ENCODE peak calls at places on chromosomes 3 and 15, in six cellular contexts. W is H54, H is GM10248, B is cardiac muscle cell, S is MCF 10A, C is progenitor cell of endocrine pancreas. M is an unnamed sample.

GRCh38 chr15:33985751-33986150 is 17.5 kb downstream of the CHRM5 start:
- DNase-seq in S (no peak), B (no peak), C (no peak), W (no peak), H (no peak), M (no peak)

GRCh38 chr3:141769171-141769894 is 6.1 kb downstream of the GRK7 start:
- DNase-seq in C (no peak), S (no peak), B (peak), H (no peak), W (no peak), M (no peak)

GRCh38 chr15:45454825-45455224 is 67.7 kb downstream of the SLC30A4 start:
- DNase-seq in C (no peak), H (peak), W (peak), B (no peak), S (peak), M (peak)

GRCh38 chr3:186213946-186214345 is 105.1 kb upstream of the ETV5 start:
- DNase-seq in C (no peak), H (no peak), B (no peak), W (no peak), S (no peak), M (no peak)

GRCh38 chr3:133987136-133987535 is 42.6 kb downstream of the SLCO2A1 start:
- DNase-seq in B (no peak), S (no peak), W (no peak), H (no peak), C (no peak), M (no peak)

GRCh38 chr15:80996247-80996646 is 4.5 kb upstream of the TLNRD1 start:
- DNase-seq in W (no peak), C (no peak), S (peak), B (no peak), H (no peak), M (no peak)

GRCh38 chr3:186640473-186640818 is 247 bp downstream of the FETUB start:
- DNase-seq in H (no peak), W (peak), B (no peak), C (no peak), S (peak), M (no peak)

GRCh38 chr15:88636039-88636438 is 2.8 kb upstream of the ISG20 start:
- DNase-seq in C (no peak), H (no peak), W (no peak), B (no peak), S (peak), M (no peak)

GRCh38 chr3:187919535-187919934 is 174.3 kb upstream of the BCL6 start:
- DNase-seq in C (no peak), S (no peak), H (no peak), W (no peak), B (no peak), M (no peak)

M was measured in GM19239.